ENCODE peak calls at places on chromosomes 3 and 15, in seven cellular contexts. J is fibroblast of the aortic adventitia, O is HEK293T, K is WERI-Rb-1, Q is substantia nigra, F is ureter, E is T-helper 1 cell. U is an unnamed sample.

GRCh38 chr3:64650096-64650622 is 37.6 kb downstream of the ADAMTS9 start:
- DNase-seq in Q (no peak), K (no peak), O (peak; percentile 25), J (no peak), E (no peak), F (no peak), U (no peak)

GRCh38 chr3:117045143-117045542 is 335.6 kb downstream of the TUSC7 start:
- DNase-seq in J (no peak), F (no peak), O (no peak), Q (no peak), E (no peak), K (no peak), U (no peak)

GRCh38 chr3:90184861-90185260 is 1077.4 kb downstream of the EPHA3 start:
- DNase-seq in O (no peak), F (no peak), J (peak; percentile 8), K (no peak), Q (no peak), E (no peak), U (peak; percentile 43)

GRCh38 chr15:64842986-64843561 is 1.4 kb downstream of the PLEKHO2 start:
- DNase-seq in F (peak; percentile 70), K (peak; percentile 87), J (peak; percentile 71), Q (no peak), O (no peak), E (no peak), U (peak; percentile 76)

GRCh38 chr15:42692536-42692935 is 44.4 kb downstream of the CDAN1 start:
- DNase-seq in F (no peak), K (no peak), E (no peak), Q (no peak), O (no peak), J (no peak), U (no peak)

GRCh38 chr15:89587955-89588354 is 12.7 kb downstream of the TICRR start:
- DNase-seq in E (no peak), Q (no peak), F (no peak), J (peak; percentile 61), O (no peak), K (no peak), U (peak; percentile 33)

GRCh38 chr3:164514576-164514975 is 563.7 kb downstream of the SI start:
- DNase-seq in O (no peak), Q (no peak), K (no peak), J (no peak), E (no peak), F (no peak), U (no peak)

GRCh38 chr3:42179110-42179725 is 86.8 kb downstream of the CCK start:
- DNase-seq in J (peak; percentile 87), F (no peak), E (no peak), O (peak; percentile 34), K (no peak), Q (no peak), U (peak; percentile 89)

GRCh38 chr3:144429719-144430121 is 458.1 kb downstream of the DIPK2A start:
- DNase-seq in E (no peak), J (no peak), F (no peak), K (no peak), O (no peak), Q (no peak), U (no peak)

GRCh38 chr3:121748638-121749275 is 784 bp downstream of the GOLGB1 start:
- DNase-seq in E (no peak), F (no peak), O (peak; percentile 47), Q (no peak), K (no peak), J (peak; percentile 34), U (peak; percentile 65)

GRCh38 chr3:51967384-51968174 is at the start of gene PCBP4:
- DNase-seq in Q (peak; percentile 66), F (no peak), E (peak; percentile 53), O (peak; percentile 58), K (peak; percentile 72), J (no peak), U (peak; percentile 54)

GRCh38 chr15:57198654-57199241 is 177.6 kb upstream of the CGNL1 start:
- DNase-seq in J (peak; percentile 24), O (no peak), F (no peak), Q (no peak), E (no peak), K (no peak), U (no peak)

GRCh38 chr3:134406331-134407246 is 32.3 kb upstream of the AMOTL2 start:
- DNase-seq in J (no peak), Q (peak; percentile 54), O (no peak), F (no peak), K (peak; percentile 99), E (no peak), U (peak; percentile 22)

GRCh38 chr15:73583568-73583967 is 49.6 kb downstream of the NPTN start:
- DNase-seq in K (no peak), E (no peak), Q (no peak), J (no peak), F (no peak), O (no peak), U (no peak)

GRCh38 chr15:80105193-80105984 is 45.9 kb downstream of the ZFAND6 start:
- DNase-seq in J (peak; percentile 65), K (no peak), O (no peak), F (no peak), Q (no peak), E (no peak), U (peak; percentile 73)

GRCh38 chr15:62847900-62848489 is 194.6 kb upstream of the TPM1 start:
- DNase-seq in J (peak; percentile 53), K (peak; percentile 87), O (peak; percentile 41), F (peak; percentile 64), Q (peak; percentile 9), E (no peak), U (peak; percentile 54)

GRCh38 chr3:151468284-151468917 is 7.5 kb upstream of the IGSF10 start:
- DNase-seq in E (peak; percentile 8), F (peak; percentile 55), K (peak; percentile 45), J (peak; percentile 81), O (peak; percentile 63), Q (no peak), U (peak; percentile 69)

GRCh38 chr3:127233371-127233770 is 40.4 kb downstream of the PRR23E start:
- DNase-seq in O (no peak), F (no peak), J (no peak), Q (no peak), K (no peak), E (no peak), U (no peak)

GRCh38 chr15:77702211-77702957 is 69.7 kb upstream of the LINGO1 start:
- DNase-seq in J (peak; percentile 22), Q (no peak), F (no peak), E (no peak), O (peak; percentile 65), K (peak; percentile 18), U (peak; percentile 28)

GRCh38 chr3:157347577-157348303 is 88.9 kb upstream of the PTX3 start:
- DNase-seq in Q (no peak), O (no peak), F (no peak), J (no peak), K (peak; percentile 10), E (no peak), U (no peak)

GRCh38 chr3:46884929-46885328 is 7.4 kb downstream of the PTH1R start:
- DNase-seq in J (no peak), K (no peak), Q (no peak), E (no peak), O (no peak), F (no peak), U (no peak)

GRCh38 chr3:133699903-133700302 is 38.2 kb upstream of the TOPBP1 start:
- DNase-seq in K (no peak), E (no peak), F (no peak), O (no peak), J (no peak), Q (no peak), U (no peak)